ENCODE peak calls at places on chromosome 17, in seven cellular contexts. One of them, this sample, is unnamed.

GRCh38 chr17:60557805-60558204 is 31.8 kb upstream of the APPBP2 start:
- DNase-seq in RWPE2: no peak
- DNase-seq in transverse colon: no peak
- DNase-seq in PC-3: no peak
- DNase-seq in body of pancreas: no peak
- DNase-seq in H9: no peak
- DNase-seq in thoracic aorta: no peak
- DNase-seq in this sample: peak; percentile 47

GRCh38 chr17:29113334-29113733 is 66.9 kb downstream of the MYO18A start:
- DNase-seq in thoracic aorta: no peak
- DNase-seq in H9: no peak
- DNase-seq in PC-3: no peak
- DNase-seq in body of pancreas: no peak
- DNase-seq in RWPE2: no peak
- DNase-seq in transverse colon: no peak
- DNase-seq in this sample: no peak

GRCh38 chr17:48244814-48245213 is 137.2 kb downstream of the SNX11 start:
- DNase-seq in transverse colon: no peak
- DNase-seq in RWPE2: no peak
- DNase-seq in body of pancreas: no peak
- DNase-seq in H9: no peak
- DNase-seq in PC-3: peak; percentile 81
- DNase-seq in thoracic aorta: no peak
- DNase-seq in this sample: no peak

GRCh38 chr17:3033248-3033640 is 30.2 kb downstream of the OR1D5 start:
- DNase-seq in body of pancreas: no peak
- DNase-seq in H9: peak; percentile 25
- DNase-seq in thoracic aorta: no peak
- DNase-seq in transverse colon: no peak
- DNase-seq in RWPE2: no peak
- DNase-seq in PC-3: no peak
- DNase-seq in this sample: no peak

GRCh38 chr17:75356260-75356937 is 49.1 kb downstream of the GRB2 start:
- DNase-seq in body of pancreas: no peak
- DNase-seq in transverse colon: no peak
- DNase-seq in RWPE2: no peak
- DNase-seq in PC-3: no peak
- DNase-seq in thoracic aorta: no peak
- DNase-seq in H9: no peak
- DNase-seq in this sample: no peak

GRCh38 chr17:58060596-58061191 is 22.5 kb upstream of the DYNLL2 start:
- DNase-seq in body of pancreas: peak; percentile 3
- DNase-seq in RWPE2: no peak
- DNase-seq in PC-3: no peak
- DNase-seq in H9: no peak
- DNase-seq in transverse colon: peak; percentile 31
- DNase-seq in thoracic aorta: no peak
- DNase-seq in this sample: peak; percentile 16

GRCh38 chr17:74569392-74570003 is 2.2 kb upstream of the CD300H start:
- DNase-seq in PC-3: peak; percentile 99
- DNase-seq in H9: peak; percentile 60
- DNase-seq in transverse colon: peak; percentile 14
- DNase-seq in body of pancreas: peak; percentile 73
- DNase-seq in RWPE2: peak; percentile 96
- DNase-seq in thoracic aorta: peak; percentile 35
- DNase-seq in this sample: peak; percentile 100

GRCh38 chr17:38535886-38536285 is 69.9 kb downstream of the SRCIN1 start:
- DNase-seq in body of pancreas: no peak
- DNase-seq in PC-3: no peak
- DNase-seq in thoracic aorta: no peak
- DNase-seq in H9: no peak
- DNase-seq in transverse colon: no peak
- DNase-seq in RWPE2: no peak
- DNase-seq in this sample: no peak

GRCh38 chr17:30263552-30264333 is 28.0 kb downstream of the BLMH start:
- DNase-seq in H9: no peak
- DNase-seq in body of pancreas: peak; percentile 61
- DNase-seq in PC-3: no peak
- DNase-seq in thoracic aorta: no peak
- DNase-seq in transverse colon: no peak
- DNase-seq in RWPE2: no peak
- DNase-seq in this sample: no peak

GRCh38 chr17:81822312-81822637 is 10.8 kb downstream of the MCRIP1 start:
- DNase-seq in thoracic aorta: no peak
- DNase-seq in transverse colon: no peak
- DNase-seq in body of pancreas: no peak
- DNase-seq in PC-3: no peak
- DNase-seq in H9: no peak
- DNase-seq in RWPE2: no peak
- DNase-seq in this sample: no peak

GRCh38 chr17:7124923-7125322 is 10.3 kb upstream of the ASGR2 start:
- DNase-seq in body of pancreas: no peak
- DNase-seq in PC-3: no peak
- DNase-seq in RWPE2: no peak
- DNase-seq in transverse colon: no peak
- DNase-seq in H9: no peak
- DNase-seq in thoracic aorta: no peak
- DNase-seq in this sample: no peak

GRCh38 chr17:37744961-37745800 is at the start of gene HNF1B:
- DNase-seq in body of pancreas: peak; percentile 84
- DNase-seq in RWPE2: no peak
- DNase-seq in PC-3: peak; percentile 31
- DNase-seq in thoracic aorta: no peak
- DNase-seq in transverse colon: peak; percentile 73
- DNase-seq in H9: peak; percentile 83
- DNase-seq in this sample: no peak

GRCh38 chr17:74272731-74273201 is 1.3 kb upstream of the DNAI2 start:
- DNase-seq in H9: no peak
- DNase-seq in thoracic aorta: no peak
- DNase-seq in body of pancreas: peak; percentile 18
- DNase-seq in PC-3: no peak
- DNase-seq in RWPE2: no peak
- DNase-seq in transverse colon: no peak
- DNase-seq in this sample: no peak

GRCh38 chr17:20207295-20207985 is 198.3 kb downstream of the SPECC1 start:
- DNase-seq in body of pancreas: no peak
- DNase-seq in transverse colon: no peak
- DNase-seq in RWPE2: no peak
- DNase-seq in PC-3: no peak
- DNase-seq in H9: no peak
- DNase-seq in thoracic aorta: no peak
- DNase-seq in this sample: peak; percentile 68

GRCh38 chr17:53135969-53136368 is 686.8 kb upstream of the KIF2B start:
- DNase-seq in body of pancreas: no peak
- DNase-seq in thoracic aorta: no peak
- DNase-seq in RWPE2: no peak
- DNase-seq in transverse colon: no peak
- DNase-seq in H9: no peak
- DNase-seq in PC-3: no peak
- DNase-seq in this sample: no peak

GRCh38 chr17:80586464-80587228 is 42.0 kb downstream of the RPTOR start:
- DNase-seq in H9: no peak
- DNase-seq in transverse colon: no peak
- DNase-seq in thoracic aorta: no peak
- DNase-seq in body of pancreas: peak; percentile 57
- DNase-seq in RWPE2: no peak
- DNase-seq in PC-3: no peak
- DNase-seq in this sample: no peak

GRCh38 chr17:17682293-17682736 is 1.1 kb downstream of the RAI1 start:
- DNase-seq in transverse colon: peak; percentile 67
- DNase-seq in thoracic aorta: no peak
- DNase-seq in RWPE2: no peak
- DNase-seq in PC-3: peak; percentile 30
- DNase-seq in H9: no peak
- DNase-seq in body of pancreas: peak; percentile 52
- DNase-seq in this sample: no peak

DNA sequence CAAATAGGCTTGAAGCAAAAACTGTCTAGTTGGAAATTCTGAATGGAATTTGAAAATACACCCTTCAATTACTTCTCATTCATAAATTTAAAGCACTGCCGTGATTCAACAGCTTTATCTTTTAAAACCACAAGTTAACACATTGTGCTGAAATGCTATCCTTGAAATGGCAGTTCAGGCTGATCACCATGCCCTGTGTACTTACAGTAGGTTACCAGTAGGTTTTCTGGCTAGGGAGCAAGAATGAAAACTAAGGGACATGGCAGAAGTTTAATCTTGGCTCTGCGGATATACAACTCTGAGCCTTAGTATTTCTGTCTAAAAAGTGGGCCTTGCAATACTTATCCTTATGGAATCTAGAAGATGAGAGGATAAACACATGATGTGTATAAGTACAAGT is 28.0 kb downstream of the NXPH3 start:
- DNase-seq in RWPE2: no peak
- DNase-seq in transverse colon: no peak
- DNase-seq in thoracic aorta: no peak
- DNase-seq in body of pancreas: no peak
- DNase-seq in H9: no peak
- DNase-seq in PC-3: no peak
- DNase-seq in this sample: no peak
- TF ChIP-seq CTCF in RWPE2: no peak
- TF ChIP-seq CTCF in transverse colon: no peak
- TF ChIP-seq CTCF in thoracic aorta: peak; percentile 45
- TF ChIP-seq CTCF in body of pancreas: no peak
- TF ChIP-seq CTCF in H9: peak; percentile 24
- TF ChIP-seq CTCF in PC-3: no peak
- TF ChIP-seq CTCF in this sample: no peak

GRCh38 chr17:42251115-42251514 is 25.1 kb downstream of the STAT5B start:
- DNase-seq in transverse colon: no peak
- DNase-seq in body of pancreas: no peak
- DNase-seq in H9: no peak
- DNase-seq in thoracic aorta: no peak
- DNase-seq in PC-3: no peak
- DNase-seq in RWPE2: no peak
- DNase-seq in this sample: no peak

GRCh38 chr17:42253173-42253545 is 23.0 kb downstream of the STAT5B start:
- DNase-seq in body of pancreas: no peak
- DNase-seq in PC-3: no peak
- DNase-seq in transverse colon: no peak
- DNase-seq in thoracic aorta: no peak
- DNase-seq in RWPE2: no peak
- DNase-seq in H9: no peak
- DNase-seq in this sample: no peak

GRCh38 chr17:42255425-42255810 is 20.8 kb downstream of the STAT5B start:
- DNase-seq in H9: no peak
- DNase-seq in RWPE2: no peak
- DNase-seq in PC-3: no peak
- DNase-seq in thoracic aorta: no peak
- DNase-seq in transverse colon: no peak
- DNase-seq in body of pancreas: no peak
- DNase-seq in this sample: no peak

GRCh38 chr17:42252528-42253172 is 23.5 kb downstream of the STAT5B start:
- DNase-seq in PC-3: no peak
- DNase-seq in body of pancreas: no peak
- DNase-seq in thoracic aorta: no peak
- DNase-seq in RWPE2: no peak
- DNase-seq in transverse colon: no peak
- DNase-seq in H9: no peak
- DNase-seq in this sample: peak; percentile 25

GRCh38 chr17:42253601-42254000 is 22.6 kb downstream of the STAT5B start:
- DNase-seq in RWPE2: no peak
- DNase-seq in body of pancreas: no peak
- DNase-seq in PC-3: no peak
- DNase-seq in H9: no peak
- DNase-seq in thoracic aorta: no peak
- DNase-seq in transverse colon: no peak
- DNase-seq in this sample: no peak
- H3K27ac ChIP-seq in RWPE2: no peak overlapping the region
- H3K27ac ChIP-seq in body of pancreas: no peak overlapping the region
- H3K27ac ChIP-seq in PC-3: no peak overlapping the region
- H3K27ac ChIP-seq in H9: no peak overlapping the region
- H3K27ac ChIP-seq in thoracic aorta: no peak overlapping the region
- H3K27ac ChIP-seq in transverse colon: peak overlapping the region; percentile 14
- H3K27ac ChIP-seq in this sample: no peak overlapping the region

GRCh38 chr17:77376795-77377751 is 236.3 kb downstream of the SEC14L1 start:
- DNase-seq in H9: no peak
- DNase-seq in transverse colon: no peak
- DNase-seq in RWPE2: no peak
- DNase-seq in PC-3: no peak
- DNase-seq in body of pancreas: peak; percentile 90
- DNase-seq in thoracic aorta: no peak
- DNase-seq in this sample: no peak

GRCh38 chr17:77375108-77375507 is 234.3 kb downstream of the SEC14L1 start:
- DNase-seq in PC-3: no peak
- DNase-seq in thoracic aorta: no peak
- DNase-seq in H9: no peak
- DNase-seq in transverse colon: no peak
- DNase-seq in RWPE2: no peak
- DNase-seq in body of pancreas: no peak
- DNase-seq in this sample: no peak

GRCh38 chr17:77374170-77374936 is 233.6 kb downstream of the SEC14L1 start:
- DNase-seq in PC-3: no peak
- DNase-seq in body of pancreas: peak; percentile 81
- DNase-seq in RWPE2: no peak
- DNase-seq in transverse colon: peak; percentile 78
- DNase-seq in H9: peak; percentile 96
- DNase-seq in thoracic aorta: no peak
- DNase-seq in this sample: no peak

GRCh38 chr17:77375526-77375916 is 234.8 kb downstream of the SEC14L1 start:
- DNase-seq in PC-3: no peak
- DNase-seq in H9: no peak
- DNase-seq in body of pancreas: no peak
- DNase-seq in RWPE2: no peak
- DNase-seq in thoracic aorta: no peak
- DNase-seq in transverse colon: no peak
- DNase-seq in this sample: no peak

GRCh38 chr17:77375917-77376651 is 235.3 kb downstream of the SEC14L1 start:
- DNase-seq in RWPE2: no peak
- DNase-seq in H9: peak; percentile 67
- DNase-seq in thoracic aorta: no peak
- DNase-seq in transverse colon: peak; percentile 55
- DNase-seq in PC-3: no peak
- DNase-seq in body of pancreas: no peak
- DNase-seq in this sample: no peak
- H3K4me1 ChIP-seq in RWPE2: peaks cover 17% of the 10 kb centered on the region
- H3K4me1 ChIP-seq in H9: peaks cover 11% of the 10 kb centered on the region
- H3K4me1 ChIP-seq in thoracic aorta: peaks cover 82% of the 10 kb centered on the region
- H3K4me1 ChIP-seq in transverse colon: peaks cover 68% of the 10 kb centered on the region
- H3K4me1 ChIP-seq in PC-3: no peaks in the 10 kb centered on the region
- H3K4me1 ChIP-seq in body of pancreas: peaks cover 95% of the 10 kb centered on the region
- H3K4me1 ChIP-seq in this sample: peaks cover 6% of the 10 kb centered on the region

GRCh38 chr17:8150194-8151119 is 1.7 kb downstream of the PER1 start:
- DNase-seq in RWPE2: no peak
- DNase-seq in body of pancreas: no peak
- DNase-seq in thoracic aorta: no peak
- DNase-seq in transverse colon: no peak
- DNase-seq in PC-3: no peak
- DNase-seq in H9: no peak
- DNase-seq in this sample: no peak

GRCh38 chr17:8147805-8148404 is 4.3 kb downstream of the PER1 start:
- DNase-seq in body of pancreas: no peak
- DNase-seq in PC-3: no peak
- DNase-seq in transverse colon: no peak
- DNase-seq in RWPE2: no peak
- DNase-seq in thoracic aorta: no peak
- DNase-seq in H9: no peak
- DNase-seq in this sample: no peak

GRCh38 chr17:8147141-8147804 is 4.9 kb downstream of the PER1 start:
- DNase-seq in H9: no peak
- DNase-seq in body of pancreas: no peak
- DNase-seq in RWPE2: no peak
- DNase-seq in thoracic aorta: no peak
- DNase-seq in PC-3: no peak
- DNase-seq in transverse colon: no peak
- DNase-seq in this sample: no peak

GRCh38 chr17:8149419-8150193 is 2.6 kb downstream of the PER1 start:
- DNase-seq in transverse colon: no peak
- DNase-seq in thoracic aorta: no peak
- DNase-seq in PC-3: no peak
- DNase-seq in H9: no peak
- DNase-seq in body of pancreas: no peak
- DNase-seq in RWPE2: no peak
- DNase-seq in this sample: no peak

GRCh38 chr17:8148560-8148959 is 3.6 kb downstream of the PER1 start:
- DNase-seq in body of pancreas: no peak
- DNase-seq in transverse colon: no peak
- DNase-seq in PC-3: no peak
- DNase-seq in RWPE2: no peak
- DNase-seq in H9: no peak
- DNase-seq in thoracic aorta: no peak
- DNase-seq in this sample: no peak
- TF ChIP-seq CTCF in body of pancreas: no peak
- TF ChIP-seq CTCF in transverse colon: no peak
- TF ChIP-seq CTCF in PC-3: no peak
- TF ChIP-seq CTCF in RWPE2: no peak
- TF ChIP-seq CTCF in H9: no peak
- TF ChIP-seq CTCF in thoracic aorta: no peak
- TF ChIP-seq CTCF in this sample: no peak

This sample was measured in foreskin keratinocyte.